ENCODE peak calls at places on chromosomes 4 and X, in seven cellular contexts. D, B, A, H, Y, L and F are unnamed samples.
A peak's percentile ranks its signal among the peaks of the same experiment; 100 is the strongest.

GRCh38 chrX:6851140-6851539 is 296.4 kb upstream of the STS start:
- DNase-seq in Y (no peak), L (no peak), B (no peak), A (no peak), D (no peak), H (no peak), F (no peak)

GRCh38 chr4:165631912-165632311 is 241.1 kb upstream of the TLL1 start:
- DNase-seq in Y (no peak), H (no peak), A (no peak), B (peak; percentile 11), L (no peak), D (no peak), F (no peak)

GRCh38 chrX:99750721-99751120 is 659.4 kb downstream of the PCDH19 start:
- DNase-seq in B (no peak), H (no peak), A (no peak), D (no peak), Y (no peak), L (no peak), F (no peak)

GRCh38 chrX:51155566-51155965 is 177.1 kb upstream of the NUDT10 start:
- DNase-seq in A (no peak), L (no peak), Y (no peak), B (no peak), H (no peak), D (no peak), F (no peak)

GRCh38 chrX:38803609-38804480 is 2.6 kb downstream of the MID1IP1 start:
- DNase-seq in H (peak; percentile 67), B (peak; percentile 63), Y (peak; percentile 32), A (peak; percentile 88), D (peak; percentile 86), L (peak; percentile 86), F (peak; percentile 91)

GRCh38 chrX:100409316-100410082 is 574 bp downstream of the PCDH19 start:
- DNase-seq in A (no peak), B (peak; percentile 1), H (no peak), Y (no peak), D (no peak), L (no peak), F (no peak)

GRCh38 chr4:73281396-73281795 is 22.8 kb upstream of the ANKRD17 start:
- DNase-seq in A (no peak), Y (no peak), L (no peak), H (no peak), B (no peak), D (no peak), F (no peak)

GRCh38 chr4:172134536-172134935 is 321.3 kb downstream of the GALNTL6 start:
- DNase-seq in Y (peak; percentile 26), A (no peak), D (no peak), H (no peak), B (peak; percentile 40), L (no peak), F (no peak)

GRCh38 chr4:122827899-122828601 is 1.4 kb downstream of the FGF2 start:
- DNase-seq in Y (peak; percentile 64), H (peak; percentile 22), D (peak; percentile 42), L (no peak), A (peak; percentile 63), B (peak; percentile 73), F (peak; percentile 64)

GRCh38 chrX:39893417-39894338 is 204.1 kb downstream of the BCOR start:
- DNase-seq in A (no peak), D (no peak), L (no peak), H (no peak), Y (no peak), B (no peak), F (no peak)
- H3K4me1 ChIP-seq in A (peaks cover 10% of the 10 kb centered on the region), D (no peaks in the 10 kb centered on the region), L (peaks cover 25% of the 10 kb centered on the region), H (no peaks in the 10 kb centered on the region), Y (peaks cover 32% of the 10 kb centered on the region), B (peaks cover 4% of the 10 kb centered on the region), F (peaks cover 17% of the 10 kb centered on the region)

DNA sequence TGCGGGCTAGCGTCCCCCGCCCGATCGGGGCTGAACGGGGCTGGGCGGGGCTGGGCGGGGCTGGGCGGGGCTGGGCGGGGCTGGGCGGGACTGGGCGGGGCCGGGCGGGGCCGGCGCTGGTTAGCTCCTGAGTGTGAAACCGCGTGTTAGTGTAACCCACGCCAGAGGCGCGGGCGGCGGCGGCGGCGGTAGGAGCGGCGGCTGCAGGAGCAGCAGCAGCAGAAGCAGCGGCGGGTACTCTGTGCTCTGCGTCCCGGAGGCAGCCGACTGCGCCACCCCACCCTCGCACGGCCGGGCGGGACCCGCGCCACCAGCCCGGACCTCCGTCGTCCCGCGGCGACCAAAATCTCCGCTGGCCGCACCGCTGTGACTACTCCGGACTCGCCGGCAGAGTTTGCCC is 128.1 kb downstream of the LAS1L start:
- DNase-seq in H (no peak), D (peak; percentile 1), B (no peak), L (peak; percentile 9), Y (no peak), A (no peak), F (no peak)
- H3K4me3 ChIP-seq in H (peak overlapping the region; percentile 4), D (no peak overlapping the region), B (no peak overlapping the region), L (peak overlapping the region; percentile 15), Y (no peak overlapping the region), A (no peak overlapping the region), F (peak overlapping the region; percentile 16)

DNA sequence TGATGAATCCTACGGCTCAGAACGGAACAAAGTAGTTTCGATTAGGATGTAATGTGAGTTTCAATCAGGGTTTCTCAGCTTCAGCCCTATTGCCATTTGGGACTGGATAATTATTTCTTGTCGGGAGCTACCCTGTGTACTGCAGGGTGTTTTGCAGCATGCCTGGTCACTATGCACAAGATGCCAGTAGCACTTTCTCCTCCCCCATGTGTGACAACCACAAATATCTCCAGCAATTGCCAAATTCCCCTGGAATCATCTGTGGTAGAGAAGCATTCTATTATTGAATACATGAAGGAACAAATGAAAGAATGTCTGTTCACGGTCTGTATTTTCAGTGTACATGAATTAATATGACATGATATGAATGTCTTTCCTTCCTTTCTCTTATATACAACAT is 782.9 kb upstream of the FTHL17 start:
- DNase-seq in Y (no peak), L (no peak), D (no peak), H (no peak), A (no peak), B (no peak), F (no peak)
- TF ChIP-seq CTCF in Y (no peak), L (no peak), D (no peak), H (no peak), A (no peak), B (no peak), F (no peak)

GRCh38 chrX:72395252-72395651 is 89.5 kb upstream of the CITED1 start:
- DNase-seq in B (no peak), A (no peak), L (no peak), H (no peak), D (no peak), Y (no peak), F (no peak)

GRCh38 chrX:72393836-72394517 is 88.3 kb upstream of the CITED1 start:
- DNase-seq in B (peak; percentile 69), H (no peak), L (no peak), D (no peak), Y (peak; percentile 63), A (no peak), F (no peak)

GRCh38 chrX:72396117-72396516 is 90.4 kb upstream of the CITED1 start:
- DNase-seq in Y (no peak), L (no peak), A (no peak), B (no peak), H (no peak), D (no peak), F (no peak)

GRCh38 chrX:72392816-72393800 is 87.4 kb upstream of the CITED1 start:
- DNase-seq in L (no peak), B (no peak), D (no peak), H (no peak), A (no peak), Y (no peak), F (no peak)

GRCh38 chrX:72394518-72395163 is 88.9 kb upstream of the CITED1 start:
- DNase-seq in A (no peak), D (no peak), L (peak; percentile 17), B (peak; percentile 82), Y (peak; percentile 79), H (no peak), F (peak; percentile 72)
- H3K4me1 ChIP-seq in A (no peaks in the 10 kb centered on the region), D (no peaks in the 10 kb centered on the region), L (peaks cover 11% of the 10 kb centered on the region), B (no peaks in the 10 kb centered on the region), Y (peaks cover 3% of the 10 kb centered on the region), H (no peaks in the 10 kb centered on the region), F (no peaks in the 10 kb centered on the region)

GRCh38 chrX:149505671-149506070 is 565 bp upstream of the IDS start:
- DNase-seq in D (no peak), B (no peak), Y (no peak), L (no peak), A (no peak), H (no peak), F (no peak)
- H3K4me3 ChIP-seq in D (no peak overlapping the region), B (no peak overlapping the region), Y (no peak overlapping the region), L (no peak overlapping the region), A (no peak overlapping the region), H (no peak overlapping the region), F (peak overlapping the region; percentile 76)

GRCh38 chrX:8668797-8669196 is 63.1 kb downstream of the ANOS1 start:
- DNase-seq in D (no peak), Y (no peak), A (no peak), B (no peak), H (no peak), L (no peak), F (no peak)
- TF ChIP-seq CTCF in D (no peak), Y (no peak), A (no peak), B (no peak), H (no peak), L (no peak), F (no peak)

GRCh38 chrX:9626379-9626778 is 139.3 kb downstream of the GPR143 start:
- DNase-seq in B (peak; percentile 53), L (no peak), H (no peak), A (no peak), Y (peak; percentile 41), D (no peak), F (no peak)
- H3K4me1 ChIP-seq in B (peaks cover 3% of the 10 kb centered on the region), L (no peaks in the 10 kb centered on the region), H (no peaks in the 10 kb centered on the region), A (no peaks in the 10 kb centered on the region), Y (no peaks in the 10 kb centered on the region), D (peaks cover 4% of the 10 kb centered on the region), F (no peaks in the 10 kb centered on the region)

GRCh38 chr4:147793973-147794690 is 62.2 kb downstream of the ARHGAP10 start:
- DNase-seq in B (no peak), Y (no peak), A (no peak), L (no peak), H (no peak), D (no peak), F (no peak)
- H3K4me3 ChIP-seq in B (no peak overlapping the region), Y (no peak overlapping the region), A (no peak overlapping the region), L (no peak overlapping the region), H (no peak overlapping the region), D (no peak overlapping the region), F (no peak overlapping the region)